ENCODE peak calls at places on chromosomes 7 and 10, in six cellular contexts. One of them, this sample, is unnamed.

GRCh38 chr7:97027427-97028234 is 3.0 kb upstream of the DLX5 start:
- DNase-seq in cardiac fibroblast: peak
- DNase-seq in fibroblast of lung: peak
- DNase-seq in BJ: peak
- DNase-seq in right lobe of liver: peak
- DNase-seq in endothelial cell: peak
- DNase-seq in this sample: peak

GRCh38 chr10:70856454-70856853 is 31.9 kb downstream of the PCBD1 start:
- DNase-seq in BJ: no peak
- DNase-seq in fibroblast of lung: no peak
- DNase-seq in right lobe of liver: no peak
- DNase-seq in endothelial cell: no peak
- DNase-seq in cardiac fibroblast: no peak
- DNase-seq in this sample: no peak

GRCh38 chr7:90111-91063 is 102.0 kb upstream of the FAM20C start:
- DNase-seq in cardiac fibroblast: peak
- DNase-seq in BJ: peak
- DNase-seq in right lobe of liver: no peak
- DNase-seq in fibroblast of lung: peak
- DNase-seq in endothelial cell: no peak
- DNase-seq in this sample: peak

GRCh38 chr7:29482056-29482455 is 81.6 kb upstream of the PRR15 start:
- DNase-seq in fibroblast of lung: no peak
- DNase-seq in right lobe of liver: no peak
- DNase-seq in BJ: no peak
- DNase-seq in cardiac fibroblast: no peak
- DNase-seq in endothelial cell: no peak
- DNase-seq in this sample: no peak

GRCh38 chr7:100825760-100826545 is 1.4 kb downstream of the EPHB4 start:
- DNase-seq in fibroblast of lung: peak
- DNase-seq in right lobe of liver: peak
- DNase-seq in endothelial cell: no peak
- DNase-seq in BJ: no peak
- DNase-seq in cardiac fibroblast: peak
- DNase-seq in this sample: peak

GRCh38 chr10:1084011-1084950 is 28.1 kb downstream of the WDR37 start:
- DNase-seq in cardiac fibroblast: no peak
- DNase-seq in right lobe of liver: no peak
- DNase-seq in BJ: no peak
- DNase-seq in fibroblast of lung: no peak
- DNase-seq in endothelial cell: no peak
- DNase-seq in this sample: no peak

GRCh38 chr10:130378556-130379400 is 242.6 kb downstream of the GLRX3 start:
- DNase-seq in BJ: no peak
- DNase-seq in right lobe of liver: no peak
- DNase-seq in fibroblast of lung: no peak
- DNase-seq in endothelial cell: no peak
- DNase-seq in cardiac fibroblast: no peak
- DNase-seq in this sample: no peak

GRCh38 chr7:105133986-105134655 is 120.1 kb downstream of the KMT2E start:
- DNase-seq in fibroblast of lung: no peak
- DNase-seq in right lobe of liver: no peak
- DNase-seq in endothelial cell: no peak
- DNase-seq in BJ: no peak
- DNase-seq in cardiac fibroblast: no peak
- DNase-seq in this sample: no peak

GRCh38 chr7:4749363-4749762 is 26.1 kb upstream of the AP5Z1 start:
- DNase-seq in BJ: no peak
- DNase-seq in cardiac fibroblast: no peak
- DNase-seq in endothelial cell: no peak
- DNase-seq in right lobe of liver: no peak
- DNase-seq in fibroblast of lung: no peak
- DNase-seq in this sample: no peak

GRCh38 chr7:24980695-24981543 is 941 bp upstream of the OSBPL3 start:
- DNase-seq in BJ: no peak
- DNase-seq in right lobe of liver: peak
- DNase-seq in endothelial cell: no peak
- DNase-seq in fibroblast of lung: peak
- DNase-seq in cardiac fibroblast: peak
- DNase-seq in this sample: peak

GRCh38 chr7:117808273-117808868 is 64.9 kb downstream of the CTTNBP2 start:
- DNase-seq in endothelial cell: no peak
- DNase-seq in fibroblast of lung: peak
- DNase-seq in right lobe of liver: peak
- DNase-seq in BJ: no peak
- DNase-seq in cardiac fibroblast: no peak
- DNase-seq in this sample: peak

GRCh38 chr7:139108256-139109187 is 998 bp downstream of the ZC3HAV1 start:
- DNase-seq in cardiac fibroblast: peak
- DNase-seq in endothelial cell: peak
- DNase-seq in fibroblast of lung: peak
- DNase-seq in right lobe of liver: peak
- DNase-seq in BJ: no peak
- DNase-seq in this sample: peak

GRCh38 chr10:131084791-131085585 is 226.5 kb downstream of the TCERG1L start:
- DNase-seq in endothelial cell: no peak
- DNase-seq in BJ: no peak
- DNase-seq in fibroblast of lung: no peak
- DNase-seq in cardiac fibroblast: no peak
- DNase-seq in right lobe of liver: no peak
- DNase-seq in this sample: no peak

GRCh38 chr10:6473901-6474370 is 106.1 kb downstream of the PRKCQ start:
- DNase-seq in fibroblast of lung: peak
- DNase-seq in cardiac fibroblast: peak
- DNase-seq in BJ: no peak
- DNase-seq in endothelial cell: no peak
- DNase-seq in right lobe of liver: no peak
- DNase-seq in this sample: peak

GRCh38 chr7:55192718-55193117 is 172.4 kb upstream of the LANCL2 start:
- DNase-seq in endothelial cell: no peak
- DNase-seq in fibroblast of lung: peak
- DNase-seq in cardiac fibroblast: peak
- DNase-seq in right lobe of liver: no peak
- DNase-seq in BJ: peak
- DNase-seq in this sample: peak

GRCh38 chr10:117413928-117414618 is 38.8 kb upstream of the PDZD8 start:
- DNase-seq in endothelial cell: no peak
- DNase-seq in right lobe of liver: no peak
- DNase-seq in fibroblast of lung: no peak
- DNase-seq in BJ: no peak
- DNase-seq in cardiac fibroblast: peak
- DNase-seq in this sample: peak

DNA sequence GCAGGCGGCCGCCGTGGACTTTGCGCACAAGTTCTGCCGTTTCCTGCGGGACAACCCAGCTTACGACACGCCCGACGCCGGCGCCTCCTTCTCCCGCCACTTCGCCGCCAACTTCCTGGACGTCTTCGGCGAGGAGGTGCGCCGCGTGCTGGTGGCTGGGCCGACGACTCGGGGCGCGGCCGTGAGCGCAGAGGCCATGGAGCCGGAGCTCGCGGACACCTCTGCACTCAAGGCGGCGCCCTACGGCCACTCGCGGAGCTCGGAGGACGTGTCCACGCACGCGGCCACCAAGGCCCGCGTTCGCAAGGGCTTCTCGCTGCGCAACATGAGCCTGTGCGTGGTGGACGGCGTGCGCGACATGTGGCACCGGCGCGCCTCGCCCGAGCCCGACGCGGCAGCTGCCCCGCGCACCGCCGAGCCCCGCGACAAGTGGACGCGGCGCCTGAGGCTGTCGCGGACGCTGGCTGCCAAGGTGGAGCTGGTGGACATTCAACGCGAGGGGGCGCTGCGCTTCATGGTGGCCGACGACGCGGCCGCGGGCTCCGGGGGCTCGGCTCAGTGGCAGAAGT is 14.1 kb downstream of the SH2B2 start:
- DNase-seq in fibroblast of lung: no peak
- DNase-seq in cardiac fibroblast: no peak
- DNase-seq in endothelial cell: peak
- DNase-seq in BJ: no peak
- DNase-seq in right lobe of liver: no peak
- DNase-seq in this sample: no peak
- TF ChIP-seq CTCF in fibroblast of lung: no peak
- TF ChIP-seq CTCF in cardiac fibroblast: no peak
- TF ChIP-seq CTCF in endothelial cell: peak
- TF ChIP-seq CTCF in BJ: no peak
- TF ChIP-seq CTCF in right lobe of liver: no peak
- TF ChIP-seq CTCF in this sample: no peak

DNA sequence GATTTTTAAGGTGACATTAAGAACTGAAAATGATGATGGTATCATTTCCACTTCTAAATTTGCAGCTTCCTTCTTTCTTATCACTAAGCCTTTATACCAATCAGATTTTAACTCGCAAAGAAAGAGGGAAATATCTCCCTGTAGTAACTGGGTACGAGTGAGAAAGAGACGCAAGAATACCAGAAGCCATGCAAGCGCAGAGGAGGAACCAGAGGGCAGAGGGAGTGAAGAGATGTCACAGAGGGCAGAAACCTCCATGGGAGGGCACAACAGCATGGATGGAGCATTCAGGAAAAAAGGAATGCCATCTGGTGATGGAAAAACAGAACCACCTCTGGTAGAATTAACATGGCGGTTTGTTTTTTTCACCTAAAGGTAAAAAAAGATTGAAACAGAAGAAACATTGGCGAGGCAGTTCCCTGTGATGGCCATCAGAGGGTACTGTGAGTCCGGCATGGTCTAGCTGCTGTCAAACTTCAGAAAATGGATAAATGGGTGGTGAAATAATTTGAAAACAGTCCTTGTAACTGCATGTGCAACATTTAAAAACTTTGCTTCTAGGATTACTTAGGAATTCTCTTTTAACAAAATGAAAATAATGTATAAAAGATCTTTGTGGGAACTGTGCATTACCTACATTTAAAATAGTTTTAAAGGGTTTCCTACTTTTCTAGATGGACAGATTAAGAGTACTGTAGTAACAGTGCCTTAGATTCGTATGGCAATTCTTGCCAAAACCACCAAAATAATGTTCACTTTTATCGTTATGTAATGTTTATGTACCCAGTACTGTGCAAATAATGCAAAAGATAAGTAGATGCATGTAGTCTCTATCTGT is 91.8 kb downstream of the ARHGAP12 start:
- DNase-seq in endothelial cell: peak
- DNase-seq in BJ: no peak
- DNase-seq in right lobe of liver: no peak
- DNase-seq in fibroblast of lung: peak
- DNase-seq in cardiac fibroblast: peak
- DNase-seq in this sample: peak
- TF ChIP-seq CTCF in endothelial cell: peak
- TF ChIP-seq CTCF in BJ: peak
- TF ChIP-seq CTCF in right lobe of liver: peak
- TF ChIP-seq CTCF in fibroblast of lung: peak
- TF ChIP-seq CTCF in cardiac fibroblast: peak
- TF ChIP-seq CTCF in this sample: peak

GRCh38 chr7:142487124-142487523 is 229.3 kb upstream of the PRSS58 start:
- DNase-seq in fibroblast of lung: no peak
- DNase-seq in BJ: no peak
- DNase-seq in right lobe of liver: no peak
- DNase-seq in endothelial cell: no peak
- DNase-seq in cardiac fibroblast: no peak
- DNase-seq in this sample: no peak

GRCh38 chr7:142482899-142483658 is 225.2 kb upstream of the PRSS58 start:
- DNase-seq in BJ: no peak
- DNase-seq in right lobe of liver: no peak
- DNase-seq in endothelial cell: peak
- DNase-seq in cardiac fibroblast: peak
- DNase-seq in fibroblast of lung: peak
- DNase-seq in this sample: peak

GRCh38 chr7:142483659-142484317 is 225.9 kb upstream of the PRSS58 start:
- DNase-seq in cardiac fibroblast: no peak
- DNase-seq in fibroblast of lung: no peak
- DNase-seq in BJ: no peak
- DNase-seq in right lobe of liver: no peak
- DNase-seq in endothelial cell: no peak
- DNase-seq in this sample: no peak

GRCh38 chr7:142488234-142488633 is 230.4 kb upstream of the PRSS58 start:
- DNase-seq in endothelial cell: no peak
- DNase-seq in BJ: no peak
- DNase-seq in cardiac fibroblast: no peak
- DNase-seq in fibroblast of lung: no peak
- DNase-seq in right lobe of liver: no peak
- DNase-seq in this sample: no peak

DNA sequence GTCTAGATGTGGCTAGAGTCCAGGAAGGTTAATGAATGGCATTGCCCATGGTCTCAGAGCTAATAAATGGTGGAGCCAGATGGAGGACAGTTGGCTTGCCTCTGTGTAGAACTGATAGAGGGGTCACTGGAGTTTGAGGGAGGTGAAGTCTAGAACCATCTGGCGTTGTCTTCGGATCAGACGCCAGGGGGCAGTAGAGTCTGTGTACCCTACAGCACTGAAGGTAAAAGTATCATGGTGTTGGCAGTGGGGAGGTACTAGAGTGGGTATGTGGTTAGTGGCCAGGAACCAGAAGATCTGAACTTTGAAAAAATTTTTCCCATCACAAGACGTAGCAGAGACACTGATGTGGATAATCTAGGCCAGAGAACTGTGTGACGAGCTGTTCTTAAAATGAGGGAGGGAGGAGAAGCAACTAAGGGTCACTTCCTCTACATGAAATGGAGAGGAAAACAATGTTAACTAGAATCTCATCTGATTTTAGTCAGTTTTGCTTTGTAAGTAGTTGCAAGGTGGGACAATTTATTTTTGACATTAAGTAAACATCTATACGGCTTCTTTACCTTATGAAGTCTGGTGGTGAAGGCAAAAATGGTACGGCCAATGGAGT is 227.9 kb upstream of the PRSS58 start:
- DNase-seq in BJ: no peak
- DNase-seq in fibroblast of lung: no peak
- DNase-seq in endothelial cell: peak
- DNase-seq in right lobe of liver: no peak
- DNase-seq in cardiac fibroblast: peak
- DNase-seq in this sample: peak
- TF ChIP-seq CTCF in BJ: peak
- TF ChIP-seq CTCF in fibroblast of lung: peak
- TF ChIP-seq CTCF in endothelial cell: peak
- TF ChIP-seq CTCF in right lobe of liver: no peak
- TF ChIP-seq CTCF in cardiac fibroblast: peak
- TF ChIP-seq CTCF in this sample: peak

DNA sequence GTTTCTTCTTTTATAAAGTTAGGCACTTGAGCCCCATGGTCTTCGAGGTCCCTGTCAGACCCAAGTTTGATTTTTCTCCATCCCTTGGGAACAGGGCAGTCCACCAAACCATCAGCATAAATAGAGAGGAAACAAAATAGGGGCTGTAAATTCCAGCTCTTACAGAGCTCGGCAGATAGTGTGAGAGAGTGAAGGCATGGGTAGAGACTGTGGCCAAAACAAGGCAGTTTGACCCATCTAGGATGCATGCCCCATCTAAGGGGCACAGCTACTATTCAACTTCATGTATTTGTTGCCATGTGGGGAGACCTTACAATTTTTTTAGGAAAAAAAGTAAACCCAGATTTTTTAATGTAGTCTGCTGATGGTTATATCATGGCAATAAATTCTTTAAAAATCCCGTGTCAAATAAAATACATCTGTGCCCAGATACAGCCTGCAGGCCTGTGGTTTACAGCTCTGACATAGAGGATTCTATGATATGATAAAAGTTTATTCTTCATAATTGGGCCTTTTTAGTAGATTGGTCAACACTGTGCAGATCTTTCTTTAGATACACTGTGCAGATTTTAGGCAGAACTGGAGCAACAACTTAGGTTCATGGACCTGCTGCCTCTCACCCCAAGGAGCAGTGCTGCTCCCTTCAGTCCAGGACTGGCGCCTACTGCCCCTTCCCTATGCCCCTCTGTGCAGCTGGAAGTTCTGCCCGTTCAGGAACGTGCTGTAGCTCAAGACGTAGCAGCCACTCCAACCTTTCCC is 5.3 kb downstream of the PPP1R3C start:
- DNase-seq in right lobe of liver: no peak
- DNase-seq in cardiac fibroblast: no peak
- DNase-seq in endothelial cell: no peak
- DNase-seq in BJ: no peak
- DNase-seq in fibroblast of lung: no peak
- DNase-seq in this sample: no peak
- TF ChIP-seq CTCF in right lobe of liver: no peak
- TF ChIP-seq CTCF in cardiac fibroblast: no peak
- TF ChIP-seq CTCF in endothelial cell: no peak
- TF ChIP-seq CTCF in BJ: peak
- TF ChIP-seq CTCF in fibroblast of lung: no peak
- TF ChIP-seq CTCF in this sample: no peak